ENCODE peak calls at places on chromosome 20, in six cellular contexts. U is NCI-H1105, Z is EL, G is Right ventricle myocardium superior, P is left ventricle myocardium inferior, A is dermis blood vessel endothelial cell. V is an unnamed sample.

GRCh38 chr20:9615766-9616454 is 101.5 kb downstream of the LAMP5 start:
- DNase-seq in U (no peak), P (no peak), Z (no peak), A (no peak), G (no peak), V (no peak)

GRCh38 chr20:23667666-23668065 is 21.2 kb downstream of the CST4 start:
- DNase-seq in P (no peak), G (no peak), Z (no peak), A (no peak), U (no peak), V (no peak)

GRCh38 chr20:16212790-16213189 is 360.5 kb downstream of the KIF16B start:
- DNase-seq in P (no peak), G (no peak), A (no peak), Z (no peak), U (no peak), V (no peak)

GRCh38 chr20:36624068-36624813 is 18.7 kb downstream of the RAB5IF start:
- DNase-seq in A (no peak), U (no peak), Z (no peak), G (no peak), P (no peak), V (no peak)

GRCh38 chr20:10920396-10920795 is 246.6 kb upstream of the JAG1 start:
- DNase-seq in G (no peak), P (no peak), A (no peak), Z (no peak), U (no peak), V (no peak)

GRCh38 chr20:50518270-50518721 is 8.1 kb downstream of the PTPN1 start:
- DNase-seq in G (no peak), U (no peak), A (no peak), P (no peak), Z (peak), V (no peak)

GRCh38 chr20:3407426-3408250 is at the start of gene DNAAF9:
- DNase-seq in P (peak), A (peak), U (peak), G (peak), Z (peak), V (peak)

GRCh38 chr20:2637246-2637645 is 15.2 kb upstream of the NOP56 start:
- DNase-seq in A (no peak), Z (no peak), P (no peak), G (no peak), U (no peak), V (no peak)

GRCh38 chr20:48921883-48922867 is 664 bp downstream of the ARFGEF2 start:
- DNase-seq in Z (no peak), G (peak), P (peak), A (peak), U (no peak), V (peak)

V was measured in endothelial cell of umbilical vein.